ENCODE peak calls at places on chromosomes 7 and 10, in five cellular contexts. B, G, W, A and Z are unnamed samples.

GRCh38 chr10:76231258-76231934 is 800.0 kb downstream of the LRMDA start:
- DNase-seq in B (no peak), G (no peak), W (no peak), A (no peak), Z (no peak)

GRCh38 chr7:122457969-122458368 is 153.4 kb upstream of the FEZF1 start:
- DNase-seq in B (no peak), G (no peak), W (no peak), A (no peak), Z (no peak)

GRCh38 chr10:8061274-8062211 is 7.1 kb downstream of the GATA3 start:
- DNase-seq in B (no peak), G (peak; percentile 60), W (no peak), A (no peak), Z (no peak)

GRCh38 chr7:1436608-1437007 is 22.7 kb downstream of the MICALL2 start:
- DNase-seq in B (no peak), G (no peak), W (no peak), A (no peak), Z (no peak)

GRCh38 chr10:97683556-97684357 is 3.3 kb downstream of the AVPI1 start:
- DNase-seq in B (peak; percentile 66), G (no peak), W (no peak), A (no peak), Z (no peak)

GRCh38 chr7:114033475-114033874 is 114.7 kb upstream of the PPP1R3A start:
- DNase-seq in B (no peak), G (no peak), W (no peak), A (no peak), Z (no peak)

GRCh38 chr10:76205361-76205760 is 773.9 kb downstream of the LRMDA start:
- DNase-seq in B (no peak), G (no peak), W (no peak), A (no peak), Z (no peak)

GRCh38 chr10:70729763-70730357 is 55.3 kb downstream of the TBATA start:
- DNase-seq in B (peak; percentile 69), G (no peak), W (no peak), A (no peak), Z (no peak)

GRCh38 chr7:29881724-29882123 is 75.4 kb downstream of the WIPF3 start:
- DNase-seq in B (no peak), G (no peak), W (no peak), A (no peak), Z (no peak)

GRCh38 chr7:55794527-55794926 is 68.0 kb downstream of the SEPTIN14 start:
- DNase-seq in B (no peak), G (no peak), W (no peak), A (no peak), Z (no peak)

GRCh38 chr10:17227367-17228080 is 517 bp upstream of the VIM start:
- DNase-seq in B (peak; percentile 47), G (peak; percentile 34), W (no peak), A (no peak), Z (no peak)

GRCh38 chr10:120514035-120514620 is 57.1 kb downstream of the PLPP4 start:
- DNase-seq in B (no peak), G (no peak), W (peak; percentile 24), A (peak; percentile 54), Z (no peak)

GRCh38 chr7:46157414-46157813 is 236.3 kb upstream of the IGFBP3 start:
- DNase-seq in B (no peak), G (no peak), W (no peak), A (no peak), Z (no peak)

GRCh38 chr10:103584216-103585010 is 90.9 kb downstream of the NEURL1 start:
- DNase-seq in B (peak; percentile 15), G (peak; percentile 70), W (no peak), A (no peak), Z (no peak)

GRCh38 chr10:10313099-10313875 is 704.4 kb upstream of the CELF2 start:
- DNase-seq in B (peak; percentile 62), G (no peak), W (no peak), A (no peak), Z (no peak)

GRCh38 chr10:132257271-132257670 is 50.5 kb downstream of the STK32C start:
- DNase-seq in B (peak; percentile 13), G (no peak), W (no peak), A (no peak), Z (no peak)

GRCh38 chr10:44938938-44939337 is 20.7 kb upstream of the RASSF4 start:
- DNase-seq in B (no peak), G (no peak), W (no peak), A (no peak), Z (no peak)

GRCh38 chr10:131802991-131803390 is 97.8 kb upstream of the PPP2R2D start:
- DNase-seq in B (no peak), G (no peak), W (no peak), A (no peak), Z (no peak)

GRCh38 chr10:88820990-88821389 is 18.5 kb downstream of the LIPM start:
- DNase-seq in B (peak; percentile 94), G (no peak), W (no peak), A (no peak), Z (no peak)

GRCh38 chr7:137583199-137583598 is 239.7 kb upstream of the PTN start:
- DNase-seq in B (peak; percentile 20), G (no peak), W (no peak), A (no peak), Z (no peak)

GRCh38 chr10:61465807-61466425 is 12.7 kb upstream of the TMEM26 start:
- DNase-seq in B (peak; percentile 47), G (no peak), W (no peak), A (no peak), Z (no peak)

GRCh38 chr7:55339033-55339995 is 25.8 kb upstream of the LANCL2 start:
- DNase-seq in B (no peak), G (no peak), W (no peak), A (no peak), Z (no peak)

GRCh38 chr7:1695800-1696454 is 25.9 kb downstream of the ELFN1 start:
- DNase-seq in B (no peak), G (no peak), W (no peak), A (peak; percentile 6), Z (no peak)

GRCh38 chr10:75403144-75404022 is 1.8 kb upstream of the ZNF503 start:
- DNase-seq in B (peak; percentile 35), G (no peak), W (peak; percentile 18), A (peak; percentile 68), Z (no peak)

GRCh38 chr10:59229451-59229850 is 53.0 kb downstream of the PHYHIPL start:
- DNase-seq in B (no peak), G (no peak), W (no peak), A (no peak), Z (no peak)
- TF ChIP-seq CTCF in B (no peak), G (no peak), W (no peak), A (no peak), Z (no peak)

DNA sequence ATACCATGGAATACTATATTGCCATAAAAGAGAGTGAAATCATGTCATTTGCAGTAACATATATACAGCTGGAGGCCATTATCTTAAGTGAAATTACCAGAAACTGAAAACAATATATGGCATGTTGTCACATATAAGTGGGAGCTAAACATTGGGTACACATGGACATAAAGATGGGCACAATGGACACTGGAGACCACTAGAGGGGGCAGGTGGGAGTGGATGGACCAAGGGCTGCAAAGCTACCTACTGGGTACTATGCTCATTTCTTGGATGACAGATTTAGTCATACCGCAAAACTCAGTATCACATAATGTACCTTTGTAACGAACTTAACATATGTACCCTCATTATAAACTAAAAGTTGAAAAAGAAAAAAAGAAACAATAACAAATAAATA is 1167.6 kb downstream of the NXPH1 start:
- DNase-seq in B (no peak), G (no peak), W (no peak), A (no peak), Z (no peak)
- TF ChIP-seq CTCF in B (no peak), G (no peak), W (no peak), A (no peak), Z (peak; percentile 36)

GRCh38 chr7:5230272-5231067 is 40.4 kb downstream of the WIPI2 start:
- DNase-seq in B (no peak), G (peak; percentile 33), W (no peak), A (no peak), Z (no peak)

GRCh38 chr7:5228066-5228465 is 38.0 kb downstream of the WIPI2 start:
- DNase-seq in B (no peak), G (no peak), W (no peak), A (no peak), Z (no peak)

GRCh38 chr7:5229451-5230271 is 39.6 kb downstream of the WIPI2 start:
- DNase-seq in B (no peak), G (no peak), W (no peak), A (no peak), Z (no peak)

GRCh38 chr7:5225616-5226290 is 35.7 kb downstream of the WIPI2 start:
- DNase-seq in B (no peak), G (no peak), W (no peak), A (no peak), Z (no peak)

DNA sequence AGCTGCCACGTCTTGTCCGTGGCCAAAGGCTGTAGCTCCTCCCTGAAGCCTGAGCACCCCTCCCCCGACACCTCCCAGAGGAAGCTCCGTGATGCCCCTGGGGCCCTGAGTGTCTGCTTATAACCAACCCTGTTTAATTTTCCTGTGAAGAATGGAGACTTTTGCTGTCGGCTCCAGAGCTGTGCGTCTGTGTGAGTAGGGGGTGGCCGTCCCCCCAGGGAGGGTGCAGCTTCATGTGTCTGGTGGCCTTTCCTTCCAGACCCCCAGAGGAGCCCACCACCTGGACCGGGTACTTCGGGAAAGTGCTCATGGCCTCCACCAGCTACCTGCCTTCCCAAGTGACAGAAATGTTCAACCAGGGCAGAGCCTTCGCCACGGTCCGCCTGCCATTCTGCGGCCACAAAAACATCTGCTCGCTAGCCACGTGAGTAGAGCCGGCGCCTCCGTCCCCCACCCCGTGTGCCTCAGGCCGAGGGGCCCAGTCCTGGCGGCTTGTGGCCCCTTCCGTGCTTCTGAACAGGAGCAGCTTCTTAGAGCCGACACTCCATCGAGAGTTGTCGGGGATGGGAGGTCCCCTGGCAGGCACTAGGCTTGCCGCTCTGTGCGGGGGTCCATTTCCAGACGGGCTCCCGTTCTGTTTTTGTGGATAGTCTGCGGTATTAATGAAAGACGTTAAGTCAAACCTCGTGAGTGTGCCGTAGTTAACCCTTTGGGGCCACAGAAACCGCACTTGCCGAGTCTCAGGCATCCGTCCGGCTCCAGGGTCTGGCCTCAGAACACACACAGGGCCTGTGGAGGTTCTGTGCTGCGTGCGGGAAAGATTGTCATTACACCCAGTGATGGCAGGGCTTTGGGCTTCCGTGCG is 37.1 kb downstream of the WIPI2 start:
- DNase-seq in B (no peak), G (no peak), W (no peak), A (no peak), Z (no peak)
- TF ChIP-seq CTCF in B (no peak), G (no peak), W (no peak), A (no peak), Z (no peak)

DNA sequence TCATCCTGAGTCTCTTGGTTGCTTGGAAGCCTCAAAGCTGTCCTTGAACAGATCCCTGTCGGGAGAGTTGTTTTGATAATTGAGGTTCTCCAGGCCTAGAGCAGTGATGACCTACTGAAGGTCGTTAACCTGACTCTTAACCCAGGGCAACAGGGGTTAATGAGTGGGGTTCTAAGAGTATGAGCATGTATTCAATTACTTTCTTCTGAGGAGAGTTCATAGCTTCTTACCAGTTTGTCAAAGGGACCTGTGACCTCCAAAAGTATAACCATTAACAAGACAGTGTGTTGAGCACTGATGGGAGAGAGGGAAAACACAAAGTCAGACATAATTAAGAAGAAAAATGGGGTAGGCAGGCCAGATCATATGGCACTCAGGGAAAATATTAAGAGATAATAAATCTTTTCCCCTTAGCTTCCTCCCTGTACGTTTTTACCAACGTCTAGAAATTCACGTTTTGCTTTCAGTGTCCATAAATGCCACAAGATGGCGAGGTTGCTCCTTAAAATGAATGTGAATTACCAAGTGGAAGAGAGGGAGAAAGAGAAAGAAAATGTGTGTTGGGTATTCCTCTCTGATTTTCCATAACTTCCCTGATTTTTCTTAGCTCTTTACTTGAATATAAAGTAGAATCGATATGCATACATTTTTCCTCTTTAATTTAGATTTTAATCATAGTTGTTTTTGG is 97.6 kb downstream of the SUGCT start:
- DNase-seq in B (peak; percentile 81), G (no peak), W (peak; percentile 43), A (no peak), Z (peak; percentile 34)
- TF ChIP-seq CTCF in B (peak; percentile 69), G (peak; percentile 22), W (peak; percentile 71), A (peak; percentile 53), Z (peak; percentile 65)